ENCODE peak calls at places on chromosomes 12 and 14, in nine cellular contexts. I is HS-5, M is uterus, F is HuH-7, D is mesendoderm, L is fibroblast of the aortic adventitia, N is LHCN-M2, Z is HTR-8/SVneo, G is hypothalamus. T is an unnamed sample.

GRCh38 chr12:104215638-104216297 is at the start of gene TXNRD1:
- DNase-seq in I (no peak), M (peak; percentile 84), F (peak; percentile 60), D (peak; percentile 91), L (peak; percentile 73), N (peak; percentile 62), Z (peak; percentile 76), G (peak; percentile 49), T (no peak)

GRCh38 chr12:123936956-123937706 is 35.5 kb downstream of the CCDC92 start:
- DNase-seq in I (no peak), M (no peak), F (no peak), D (no peak), L (no peak), N (no peak), Z (no peak), G (no peak), T (no peak)

GRCh38 chr12:22658214-22658613 is 33.2 kb downstream of the ETNK1 start:
- DNase-seq in I (peak; percentile 69), M (no peak), F (no peak), D (no peak), L (peak; percentile 53), N (peak; percentile 75), Z (peak; percentile 51), G (no peak), T (peak; percentile 63)

GRCh38 chr14:103071544-103072251 is 12.3 kb upstream of the LBHD2 start:
- DNase-seq in I (no peak), M (no peak), F (no peak), D (no peak), L (peak; percentile 38), N (no peak), Z (no peak), G (no peak), T (no peak)

GRCh38 chr14:50362791-50363733 is 33.6 kb downstream of the CDKL1 start:
- DNase-seq in I (no peak), M (no peak), F (no peak), D (no peak), L (no peak), N (no peak), Z (no peak), G (no peak), T (no peak)

GRCh38 chr12:93441617-93442410 is at the start of gene UBE2N:
- DNase-seq in I (peak; percentile 73), M (peak; percentile 96), F (peak; percentile 90), D (peak; percentile 98), L (peak; percentile 90), N (peak; percentile 94), Z (peak; percentile 89), G (peak; percentile 96), T (peak; percentile 64)

GRCh38 chr12:78035913-78036658 is 205.4 kb downstream of the NAV3 start:
- DNase-seq in I (no peak), M (peak; percentile 16), F (no peak), D (no peak), L (peak; percentile 39), N (no peak), Z (no peak), G (peak; percentile 29), T (no peak)

GRCh38 chr12:16112626-16113560 is 164.6 kb downstream of the SLC15A5 start:
- DNase-seq in I (no peak), M (no peak), F (no peak), D (peak; percentile 91), L (peak; percentile 65), N (peak; percentile 19), Z (no peak), G (no peak), T (no peak)

GRCh38 chr12:33795536-33795935 is 226.8 kb upstream of the ALG10 start:
- DNase-seq in I (peak; percentile 64), M (no peak), F (no peak), D (no peak), L (no peak), N (peak; percentile 100), Z (no peak), G (no peak), T (peak; percentile 72)

GRCh38 chr12:92331383-92331782 is 185.7 kb upstream of the BTG1 start:
- DNase-seq in I (no peak), M (no peak), F (no peak), D (peak; percentile 13), L (no peak), N (no peak), Z (no peak), G (no peak), T (no peak)

GRCh38 chr12:11067514-11067913 is 5.4 kb upstream of the TAS2R46 start:
- DNase-seq in I (no peak), M (peak; percentile 32), F (no peak), D (no peak), L (peak; percentile 74), N (peak; percentile 24), Z (no peak), G (no peak), T (no peak)

GRCh38 chr12:106147956-106148355 is 9.2 kb upstream of the NUAK1 start:
- DNase-seq in I (no peak), M (no peak), F (no peak), D (no peak), L (no peak), N (peak; percentile 23), Z (no peak), G (peak; percentile 65), T (no peak)

GRCh38 chr12:86249856-86250255 is 6.3 kb downstream of the MGAT4C start:
- DNase-seq in I (no peak), M (no peak), F (no peak), D (peak; percentile 46), L (peak; percentile 33), N (peak; percentile 52), Z (no peak), G (no peak), T (peak; percentile 57)

GRCh38 chr12:12983420-12984035 is 16.5 kb downstream of the HEBP1 start:
- DNase-seq in I (peak; percentile 44), M (no peak), F (peak; percentile 34), D (peak; percentile 49), L (peak; percentile 79), N (peak; percentile 61), Z (peak; percentile 38), G (no peak), T (no peak)

GRCh38 chr12:26628234-26628633 is 204.8 kb downstream of the ITPR2 start:
- DNase-seq in I (no peak), M (no peak), F (no peak), D (no peak), L (no peak), N (peak; percentile 62), Z (no peak), G (no peak), T (no peak)

GRCh38 chr12:97756066-97756701 is 293.6 kb downstream of the RMST start:
- DNase-seq in I (no peak), M (no peak), F (peak; percentile 15), D (no peak), L (no peak), N (no peak), Z (no peak), G (no peak), T (no peak)

GRCh38 chr14:97077253-97077653 is 280.1 kb downstream of the VRK1 start:
- DNase-seq in I (no peak), M (no peak), F (no peak), D (no peak), L (peak; percentile 4), N (no peak), Z (peak; percentile 48), G (no peak), T (peak; percentile 17)

GRCh38 chr12:96190403-96191170 is 3.6 kb upstream of the ELK3 start:
- DNase-seq in I (no peak), M (no peak), F (no peak), D (no peak), L (peak; percentile 79), N (peak; percentile 46), Z (no peak), G (no peak), T (no peak)

GRCh38 chr14:34060747-34061050 is 109.8 kb upstream of the EGLN3 start:
- DNase-seq in I (no peak), M (no peak), F (no peak), D (peak; percentile 58), L (no peak), N (no peak), Z (no peak), G (no peak), T (no peak)

GRCh38 chr12:31015215-31015614 is 58.4 kb upstream of the DDX11 start:
- DNase-seq in I (no peak), M (no peak), F (no peak), D (no peak), L (no peak), N (no peak), Z (no peak), G (no peak), T (no peak)

GRCh38 chr12:388547-389137 is 478 bp downstream of the KDM5A start:
- DNase-seq in I (no peak), M (no peak), F (no peak), D (peak; percentile 53), L (peak; percentile 36), N (peak; percentile 23), Z (no peak), G (no peak), T (no peak)

T was measured in non-pigmented ciliary epithelial cell.